ENCODE peak calls at places on chromosome X, in seven cellular contexts. One of them, this sample, is unnamed.

GRCh38 chrX:152072236-152072635 is 66.1 kb downstream of the MAGEA10 start:
- DNase-seq in lung: no peak
- DNase-seq in body of pancreas: peak; percentile 5
- DNase-seq in right atrium auricular region: no peak
- DNase-seq in cardiac muscle cell: peak; percentile 56
- DNase-seq in SK-N-SH: no peak
- DNase-seq in MM.1S: no peak
- DNase-seq in this sample: no peak

GRCh38 chrX:139120760-139121159 is 409.2 kb upstream of the FGF13 start:
- DNase-seq in lung: no peak
- DNase-seq in body of pancreas: no peak
- DNase-seq in right atrium auricular region: no peak
- DNase-seq in cardiac muscle cell: no peak
- DNase-seq in SK-N-SH: no peak
- DNase-seq in MM.1S: no peak
- DNase-seq in this sample: no peak

GRCh38 chrX:101417981-101418841 is 10.2 kb downstream of the HNRNPH2 start:
- DNase-seq in lung: peak; percentile 67
- DNase-seq in body of pancreas: peak; percentile 45
- DNase-seq in right atrium auricular region: no peak
- DNase-seq in cardiac muscle cell: peak; percentile 48
- DNase-seq in SK-N-SH: peak; percentile 74
- DNase-seq in MM.1S: no peak
- DNase-seq in this sample: peak; percentile 64

GRCh38 chrX:12741416-12741815 is 49.8 kb upstream of the PRPS2 start:
- DNase-seq in lung: no peak
- DNase-seq in body of pancreas: no peak
- DNase-seq in right atrium auricular region: no peak
- DNase-seq in cardiac muscle cell: no peak
- DNase-seq in SK-N-SH: no peak
- DNase-seq in MM.1S: no peak
- DNase-seq in this sample: no peak

GRCh38 chrX:318068-318738 is 393 bp downstream of the GTPBP6 start:
- DNase-seq in lung: peak; percentile 98
- DNase-seq in body of pancreas: peak; percentile 100
- DNase-seq in right atrium auricular region: peak; percentile 99
- DNase-seq in cardiac muscle cell: peak; percentile 99
- DNase-seq in SK-N-SH: peak; percentile 88
- DNase-seq in MM.1S: peak; percentile 97
- DNase-seq in this sample: peak; percentile 96

GRCh38 chrX:110316351-110317078 is 1.4 kb downstream of the AMMECR1 start:
- DNase-seq in lung: no peak
- DNase-seq in body of pancreas: peak; percentile 1
- DNase-seq in right atrium auricular region: no peak
- DNase-seq in cardiac muscle cell: peak; percentile 22
- DNase-seq in SK-N-SH: peak; percentile 15
- DNase-seq in MM.1S: peak; percentile 8
- DNase-seq in this sample: no peak

GRCh38 chrX:49840679-49841078 is 11.6 kb downstream of the PAGE4 start:
- DNase-seq in lung: peak; percentile 57
- DNase-seq in body of pancreas: peak; percentile 91
- DNase-seq in right atrium auricular region: no peak
- DNase-seq in cardiac muscle cell: peak; percentile 60
- DNase-seq in SK-N-SH: peak; percentile 54
- DNase-seq in MM.1S: peak; percentile 46
- DNase-seq in this sample: peak; percentile 90

GRCh38 chrX:71958281-71958675 is 47.6 kb downstream of the NHSL2 start:
- DNase-seq in lung: no peak
- DNase-seq in body of pancreas: no peak
- DNase-seq in right atrium auricular region: no peak
- DNase-seq in cardiac muscle cell: peak; percentile 8
- DNase-seq in SK-N-SH: no peak
- DNase-seq in MM.1S: no peak
- DNase-seq in this sample: no peak

GRCh38 chrX:121569609-121570008 is 522.2 kb downstream of the GLUD2 start:
- DNase-seq in lung: no peak
- DNase-seq in body of pancreas: no peak
- DNase-seq in right atrium auricular region: no peak
- DNase-seq in cardiac muscle cell: no peak
- DNase-seq in SK-N-SH: no peak
- DNase-seq in MM.1S: no peak
- DNase-seq in this sample: no peak

GRCh38 chrX:41352329-41352801 is 18.4 kb downstream of the DDX3X start:
- DNase-seq in lung: no peak
- DNase-seq in body of pancreas: no peak
- DNase-seq in right atrium auricular region: no peak
- DNase-seq in cardiac muscle cell: no peak
- DNase-seq in SK-N-SH: no peak
- DNase-seq in MM.1S: no peak
- DNase-seq in this sample: no peak
- H3K36me3 ChIP-seq in lung: peaks cover 8% of the 10 kb centered on the region
- H3K36me3 ChIP-seq in body of pancreas: no peaks in the 10 kb centered on the region
- H3K36me3 ChIP-seq in right atrium auricular region: peaks cover 31% of the 10 kb centered on the region
- H3K36me3 ChIP-seq in cardiac muscle cell: peaks cover 24% of the 10 kb centered on the region
- H3K36me3 ChIP-seq in SK-N-SH: peaks cover 39% of the 10 kb centered on the region
- H3K36me3 ChIP-seq in MM.1S: no peaks in the 10 kb centered on the region
- H3K36me3 ChIP-seq in this sample: peaks cover 21% of the 10 kb centered on the region

GRCh38 chrX:15808254-15808653 is 18.0 kb downstream of the ZRSR2 start:
- DNase-seq in lung: no peak
- DNase-seq in body of pancreas: no peak
- DNase-seq in right atrium auricular region: no peak
- DNase-seq in cardiac muscle cell: no peak
- DNase-seq in SK-N-SH: no peak
- DNase-seq in MM.1S: no peak
- DNase-seq in this sample: no peak
- H3K36me3 ChIP-seq in lung: no peaks in the 10 kb centered on the region
- H3K36me3 ChIP-seq in body of pancreas: no peaks in the 10 kb centered on the region
- H3K36me3 ChIP-seq in right atrium auricular region: peaks cover 51% of the 10 kb centered on the region
- H3K36me3 ChIP-seq in cardiac muscle cell: peaks cover 13% of the 10 kb centered on the region
- H3K36me3 ChIP-seq in SK-N-SH: peaks cover 56% of the 10 kb centered on the region
- H3K36me3 ChIP-seq in MM.1S: peaks cover 3% of the 10 kb centered on the region
- H3K36me3 ChIP-seq in this sample: no peaks in the 10 kb centered on the region

DNA sequence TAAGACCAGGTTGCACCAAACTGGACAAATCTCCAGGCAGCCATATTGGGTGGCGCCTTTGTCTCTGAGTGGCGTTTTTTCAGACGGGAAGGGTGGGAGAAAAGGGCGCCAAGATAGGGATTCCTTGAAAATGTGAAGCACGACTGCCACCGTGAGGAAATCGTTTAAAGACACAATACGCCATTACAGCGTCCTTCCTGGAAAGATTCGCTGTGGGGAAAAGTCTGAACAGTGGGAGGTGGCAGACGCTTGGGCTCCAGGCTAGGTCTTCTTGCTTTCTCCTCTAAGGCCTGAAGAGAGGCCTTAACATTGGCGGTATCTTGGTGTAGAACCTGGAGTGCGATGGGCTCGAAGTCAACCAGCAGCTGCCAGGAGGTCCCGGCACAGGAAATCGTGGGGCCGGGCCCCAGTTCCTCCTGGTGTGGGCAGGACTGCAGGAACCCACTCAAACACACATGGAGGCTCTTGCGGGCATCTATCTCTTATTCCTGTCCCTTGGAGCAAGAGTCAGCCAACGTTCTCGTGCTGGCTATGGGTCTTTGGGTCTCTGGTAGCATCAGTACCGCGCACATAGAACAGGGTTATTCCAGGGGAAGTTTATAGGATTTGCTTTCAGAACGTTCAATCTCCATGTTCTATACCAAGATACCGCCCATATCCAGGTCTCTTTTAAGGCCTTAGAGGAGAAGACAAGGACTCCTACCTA is 208.8 kb downstream of the OR13H1 start:
- DNase-seq in lung: peak; percentile 86
- DNase-seq in body of pancreas: no peak
- DNase-seq in right atrium auricular region: no peak
- DNase-seq in cardiac muscle cell: no peak
- DNase-seq in SK-N-SH: peak; percentile 14
- DNase-seq in MM.1S: peak; percentile 76
- DNase-seq in this sample: no peak
- H3K36me3 ChIP-seq in lung: no peaks in the 10 kb centered on the region
- H3K36me3 ChIP-seq in body of pancreas: no peaks in the 10 kb centered on the region
- H3K36me3 ChIP-seq in right atrium auricular region: no peaks in the 10 kb centered on the region
- H3K36me3 ChIP-seq in cardiac muscle cell: peaks cover 67% of the 10 kb centered on the region
- H3K36me3 ChIP-seq in SK-N-SH: no peaks in the 10 kb centered on the region
- H3K36me3 ChIP-seq in MM.1S: no peaks in the 10 kb centered on the region
- H3K36me3 ChIP-seq in this sample: peaks cover 4% of the 10 kb centered on the region

GRCh38 chrX:1386338-1387127 is 5.4 kb downstream of the SLC25A6 start:
- DNase-seq in lung: no peak
- DNase-seq in body of pancreas: no peak
- DNase-seq in right atrium auricular region: no peak
- DNase-seq in cardiac muscle cell: no peak
- DNase-seq in SK-N-SH: peak; percentile 29
- DNase-seq in MM.1S: no peak
- DNase-seq in this sample: no peak

GRCh38 chrX:1384738-1385250 is 7.1 kb downstream of the SLC25A6 start:
- DNase-seq in lung: no peak
- DNase-seq in body of pancreas: no peak
- DNase-seq in right atrium auricular region: peak; percentile 56
- DNase-seq in cardiac muscle cell: no peak
- DNase-seq in SK-N-SH: peak; percentile 21
- DNase-seq in MM.1S: no peak
- DNase-seq in this sample: no peak

GRCh38 chrX:1385251-1385794 is 6.6 kb downstream of the SLC25A6 start:
- DNase-seq in lung: no peak
- DNase-seq in body of pancreas: no peak
- DNase-seq in right atrium auricular region: peak; percentile 58
- DNase-seq in cardiac muscle cell: no peak
- DNase-seq in SK-N-SH: peak; percentile 27
- DNase-seq in MM.1S: no peak
- DNase-seq in this sample: no peak

GRCh38 chrX:1387141-1387776 is 4.7 kb downstream of the SLC25A6 start:
- DNase-seq in lung: no peak
- DNase-seq in body of pancreas: no peak
- DNase-seq in right atrium auricular region: peak; percentile 57
- DNase-seq in cardiac muscle cell: no peak
- DNase-seq in SK-N-SH: peak; percentile 19
- DNase-seq in MM.1S: no peak
- DNase-seq in this sample: no peak

GRCh38 chrX:1385824-1386223 is 6.1 kb downstream of the SLC25A6 start:
- DNase-seq in lung: no peak
- DNase-seq in body of pancreas: no peak
- DNase-seq in right atrium auricular region: no peak
- DNase-seq in cardiac muscle cell: no peak
- DNase-seq in SK-N-SH: peak; percentile 25
- DNase-seq in MM.1S: no peak
- DNase-seq in this sample: no peak
- H3K36me3 ChIP-seq in lung: peaks cover 45% of the 10 kb centered on the region
- H3K36me3 ChIP-seq in body of pancreas: peaks cover 23% of the 10 kb centered on the region
- H3K36me3 ChIP-seq in right atrium auricular region: peaks cover 71% of the 10 kb centered on the region
- H3K36me3 ChIP-seq in cardiac muscle cell: peaks cover 53% of the 10 kb centered on the region
- H3K36me3 ChIP-seq in SK-N-SH: peaks cover 62% of the 10 kb centered on the region
- H3K36me3 ChIP-seq in MM.1S: peaks cover 10% of the 10 kb centered on the region
- H3K36me3 ChIP-seq in this sample: peaks cover 60% of the 10 kb centered on the region

GRCh38 chrX:115632455-115632854 is 71.5 kb downstream of the PLS3 start:
- DNase-seq in lung: no peak
- DNase-seq in body of pancreas: no peak
- DNase-seq in right atrium auricular region: no peak
- DNase-seq in cardiac muscle cell: no peak
- DNase-seq in SK-N-SH: no peak
- DNase-seq in MM.1S: no peak
- DNase-seq in this sample: no peak
- H3K36me3 ChIP-seq in lung: no peaks in the 10 kb centered on the region
- H3K36me3 ChIP-seq in body of pancreas: no peaks in the 10 kb centered on the region
- H3K36me3 ChIP-seq in right atrium auricular region: peaks cover 8% of the 10 kb centered on the region
- H3K36me3 ChIP-seq in cardiac muscle cell: peaks cover 31% of the 10 kb centered on the region
- H3K36me3 ChIP-seq in SK-N-SH: no peaks in the 10 kb centered on the region
- H3K36me3 ChIP-seq in MM.1S: no peaks in the 10 kb centered on the region
- H3K36me3 ChIP-seq in this sample: no peaks in the 10 kb centered on the region

DNA sequence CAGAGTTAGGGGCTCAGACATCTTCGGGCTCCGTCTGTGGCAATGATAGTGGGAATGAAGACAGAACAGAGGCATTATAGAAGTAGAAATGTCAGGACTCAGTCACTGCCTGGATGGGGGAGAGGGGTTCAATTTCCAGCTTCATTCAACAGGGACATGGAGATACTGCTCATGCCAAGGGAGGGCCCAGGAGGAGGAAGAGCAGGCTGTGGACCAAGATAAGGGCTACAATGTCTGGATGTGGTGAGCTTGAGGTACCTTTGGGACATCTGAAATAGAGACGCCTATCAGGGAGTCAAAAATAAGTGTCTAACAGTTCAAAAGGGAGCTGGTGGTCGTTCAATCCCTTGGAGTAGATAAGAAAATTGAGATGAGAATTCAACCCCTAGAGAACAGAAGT is 34.5 kb downstream of the ELF4 start:
- DNase-seq in lung: no peak
- DNase-seq in body of pancreas: no peak
- DNase-seq in right atrium auricular region: no peak
- DNase-seq in cardiac muscle cell: no peak
- DNase-seq in SK-N-SH: no peak
- DNase-seq in MM.1S: no peak
- DNase-seq in this sample: no peak
- H3K36me3 ChIP-seq in lung: no peaks in the 10 kb centered on the region
- H3K36me3 ChIP-seq in body of pancreas: no peaks in the 10 kb centered on the region
- H3K36me3 ChIP-seq in right atrium auricular region: no peaks in the 10 kb centered on the region
- H3K36me3 ChIP-seq in cardiac muscle cell: no peaks in the 10 kb centered on the region
- H3K36me3 ChIP-seq in SK-N-SH: no peaks in the 10 kb centered on the region
- H3K36me3 ChIP-seq in MM.1S: no peaks in the 10 kb centered on the region
- H3K36me3 ChIP-seq in this sample: no peaks in the 10 kb centered on the region

GRCh38 chrX:45743906-45744625 is 543.4 kb upstream of the DIPK2B start:
- DNase-seq in lung: no peak
- DNase-seq in body of pancreas: no peak
- DNase-seq in right atrium auricular region: no peak
- DNase-seq in cardiac muscle cell: no peak
- DNase-seq in SK-N-SH: no peak
- DNase-seq in MM.1S: no peak
- DNase-seq in this sample: no peak

GRCh38 chrX:45747905-45748304 is 547.2 kb upstream of the DIPK2B start:
- DNase-seq in lung: no peak
- DNase-seq in body of pancreas: no peak
- DNase-seq in right atrium auricular region: no peak
- DNase-seq in cardiac muscle cell: no peak
- DNase-seq in SK-N-SH: no peak
- DNase-seq in MM.1S: no peak
- DNase-seq in this sample: no peak

GRCh38 chrX:45743081-45743533 is 542.4 kb upstream of the DIPK2B start:
- DNase-seq in lung: no peak
- DNase-seq in body of pancreas: no peak
- DNase-seq in right atrium auricular region: no peak
- DNase-seq in cardiac muscle cell: no peak
- DNase-seq in SK-N-SH: peak; percentile 3
- DNase-seq in MM.1S: no peak
- DNase-seq in this sample: no peak

GRCh38 chrX:45748443-45748842 is 547.8 kb upstream of the DIPK2B start:
- DNase-seq in lung: no peak
- DNase-seq in body of pancreas: no peak
- DNase-seq in right atrium auricular region: no peak
- DNase-seq in cardiac muscle cell: no peak
- DNase-seq in SK-N-SH: no peak
- DNase-seq in MM.1S: no peak
- DNase-seq in this sample: no peak

GRCh38 chrX:45745479-45745878 is 544.8 kb upstream of the DIPK2B start:
- DNase-seq in lung: no peak
- DNase-seq in body of pancreas: no peak
- DNase-seq in right atrium auricular region: no peak
- DNase-seq in cardiac muscle cell: no peak
- DNase-seq in SK-N-SH: no peak
- DNase-seq in MM.1S: no peak
- DNase-seq in this sample: no peak
- H3K36me3 ChIP-seq in lung: no peaks in the 10 kb centered on the region
- H3K36me3 ChIP-seq in body of pancreas: no peaks in the 10 kb centered on the region
- H3K36me3 ChIP-seq in right atrium auricular region: no peaks in the 10 kb centered on the region
- H3K36me3 ChIP-seq in cardiac muscle cell: no peaks in the 10 kb centered on the region
- H3K36me3 ChIP-seq in SK-N-SH: peaks cover 67% of the 10 kb centered on the region
- H3K36me3 ChIP-seq in MM.1S: peaks cover 3% of the 10 kb centered on the region
- H3K36me3 ChIP-seq in this sample: no peaks in the 10 kb centered on the region